ENCODE peak calls at places on chromosomes 5 and 9, in eight cellular contexts. One of them, this sample, is unnamed.

GRCh38 chr5:163696270-163696887 is 191.0 kb downstream of the MAT2B start:
- DNase-seq in HCT116: peak; percentile 19
- DNase-seq in ovary: no peak
- DNase-seq in WTC11: peak; percentile 53
- DNase-seq in Peyer's patch: peak; percentile 52
- DNase-seq in lower lobe of right lung: no peak
- DNase-seq in OCI-LY7: peak; percentile 54
- DNase-seq in fibroblast of lung: peak; percentile 91
- DNase-seq in this sample: no peak

GRCh38 chr9:11149065-11149464 is 536.3 kb upstream of the PTPRD start:
- DNase-seq in lower lobe of right lung: no peak
- DNase-seq in ovary: no peak
- DNase-seq in Peyer's patch: no peak
- DNase-seq in HCT116: no peak
- DNase-seq in fibroblast of lung: no peak
- DNase-seq in OCI-LY7: no peak
- DNase-seq in WTC11: peak; percentile 68
- DNase-seq in this sample: no peak

GRCh38 chr9:134661791-134662142 is 20.2 kb downstream of the COL5A1 start:
- DNase-seq in WTC11: no peak
- DNase-seq in HCT116: no peak
- DNase-seq in lower lobe of right lung: no peak
- DNase-seq in ovary: peak; percentile 50
- DNase-seq in fibroblast of lung: no peak
- DNase-seq in OCI-LY7: no peak
- DNase-seq in Peyer's patch: no peak
- DNase-seq in this sample: no peak

GRCh38 chr9:128055222-128056040 is 11.7 kb downstream of the NAIF1 start:
- DNase-seq in Peyer's patch: no peak
- DNase-seq in HCT116: no peak
- DNase-seq in fibroblast of lung: peak; percentile 93
- DNase-seq in WTC11: no peak
- DNase-seq in ovary: peak; percentile 69
- DNase-seq in lower lobe of right lung: peak; percentile 78
- DNase-seq in OCI-LY7: no peak
- DNase-seq in this sample: no peak

GRCh38 chr9:16329699-16330113 is 540.8 kb downstream of the BNC2 start:
- DNase-seq in Peyer's patch: peak; percentile 45
- DNase-seq in fibroblast of lung: peak; percentile 50
- DNase-seq in lower lobe of right lung: no peak
- DNase-seq in HCT116: no peak
- DNase-seq in WTC11: no peak
- DNase-seq in OCI-LY7: no peak
- DNase-seq in ovary: peak; percentile 71
- DNase-seq in this sample: no peak

GRCh38 chr9:115444941-115445340 is 327.0 kb upstream of the TNC start:
- DNase-seq in HCT116: no peak
- DNase-seq in OCI-LY7: no peak
- DNase-seq in ovary: no peak
- DNase-seq in WTC11: no peak
- DNase-seq in fibroblast of lung: peak; percentile 21
- DNase-seq in lower lobe of right lung: no peak
- DNase-seq in Peyer's patch: no peak
- DNase-seq in this sample: no peak

GRCh38 chr5:170565077-170565476 is 61.3 kb downstream of the KCNIP1 start:
- DNase-seq in fibroblast of lung: no peak
- DNase-seq in WTC11: no peak
- DNase-seq in lower lobe of right lung: no peak
- DNase-seq in ovary: no peak
- DNase-seq in Peyer's patch: no peak
- DNase-seq in HCT116: no peak
- DNase-seq in OCI-LY7: no peak
- DNase-seq in this sample: no peak

GRCh38 chr5:60811105-60811504 is 33.0 kb downstream of the ELOVL7 start:
- DNase-seq in lower lobe of right lung: no peak
- DNase-seq in WTC11: no peak
- DNase-seq in ovary: no peak
- DNase-seq in Peyer's patch: no peak
- DNase-seq in fibroblast of lung: no peak
- DNase-seq in HCT116: no peak
- DNase-seq in OCI-LY7: no peak
- DNase-seq in this sample: no peak

GRCh38 chr5:180313677-180314076 is 21.8 kb upstream of the MAPK9 start:
- DNase-seq in Peyer's patch: no peak
- DNase-seq in OCI-LY7: no peak
- DNase-seq in fibroblast of lung: peak; percentile 50
- DNase-seq in lower lobe of right lung: peak; percentile 88
- DNase-seq in ovary: no peak
- DNase-seq in HCT116: no peak
- DNase-seq in WTC11: peak; percentile 69
- DNase-seq in this sample: peak; percentile 57

GRCh38 chr5:142650060-142650459 is 35.8 kb downstream of the FGF1 start:
- DNase-seq in HCT116: no peak
- DNase-seq in WTC11: no peak
- DNase-seq in ovary: no peak
- DNase-seq in fibroblast of lung: no peak
- DNase-seq in lower lobe of right lung: no peak
- DNase-seq in OCI-LY7: no peak
- DNase-seq in Peyer's patch: no peak
- DNase-seq in this sample: no peak

GRCh38 chr5:171158581-171158980 is 150.5 kb upstream of the TLX3 start:
- DNase-seq in lower lobe of right lung: no peak
- DNase-seq in WTC11: no peak
- DNase-seq in fibroblast of lung: no peak
- DNase-seq in OCI-LY7: no peak
- DNase-seq in Peyer's patch: no peak
- DNase-seq in HCT116: no peak
- DNase-seq in ovary: no peak
- DNase-seq in this sample: no peak

GRCh38 chr5:150213530-150213929 is 23.7 kb downstream of the SLC6A7 start:
- DNase-seq in ovary: no peak
- DNase-seq in lower lobe of right lung: no peak
- DNase-seq in OCI-LY7: no peak
- DNase-seq in HCT116: no peak
- DNase-seq in fibroblast of lung: peak; percentile 58
- DNase-seq in Peyer's patch: no peak
- DNase-seq in WTC11: no peak
- DNase-seq in this sample: no peak

GRCh38 chr9:92440751-92441046 is 16.4 kb upstream of the OMD start:
- DNase-seq in OCI-LY7: no peak
- DNase-seq in fibroblast of lung: no peak
- DNase-seq in Peyer's patch: no peak
- DNase-seq in WTC11: no peak
- DNase-seq in ovary: no peak
- DNase-seq in lower lobe of right lung: no peak
- DNase-seq in HCT116: no peak
- DNase-seq in this sample: no peak

GRCh38 chr5:42824347-42824976 is 12.8 kb upstream of the SELENOP start:
- DNase-seq in Peyer's patch: no peak
- DNase-seq in lower lobe of right lung: no peak
- DNase-seq in HCT116: no peak
- DNase-seq in WTC11: no peak
- DNase-seq in ovary: no peak
- DNase-seq in fibroblast of lung: no peak
- DNase-seq in OCI-LY7: no peak
- DNase-seq in this sample: no peak

GRCh38 chr5:50766042-50766441 is 99.6 kb downstream of the PARP8 start:
- DNase-seq in HCT116: no peak
- DNase-seq in Peyer's patch: no peak
- DNase-seq in WTC11: no peak
- DNase-seq in lower lobe of right lung: no peak
- DNase-seq in fibroblast of lung: no peak
- DNase-seq in ovary: no peak
- DNase-seq in OCI-LY7: no peak
- DNase-seq in this sample: no peak

GRCh38 chr9:33924978-33925797 is 108.2 kb downstream of the UBE2R2 start:
- DNase-seq in Peyer's patch: no peak
- DNase-seq in OCI-LY7: peak; percentile 76
- DNase-seq in ovary: peak; percentile 62
- DNase-seq in lower lobe of right lung: no peak
- DNase-seq in fibroblast of lung: peak; percentile 62
- DNase-seq in HCT116: peak; percentile 16
- DNase-seq in WTC11: peak; percentile 69
- DNase-seq in this sample: no peak

GRCh38 chr5:59874675-59875074 is 18.9 kb downstream of the PDE4D start:
- DNase-seq in WTC11: no peak
- DNase-seq in OCI-LY7: no peak
- DNase-seq in Peyer's patch: no peak
- DNase-seq in HCT116: no peak
- DNase-seq in ovary: no peak
- DNase-seq in lower lobe of right lung: no peak
- DNase-seq in fibroblast of lung: no peak
- DNase-seq in this sample: no peak

GRCh38 chr5:151037561-151038291 is 17.3 kb downstream of the GPX3 start:
- DNase-seq in WTC11: no peak
- DNase-seq in Peyer's patch: no peak
- DNase-seq in fibroblast of lung: peak; percentile 87
- DNase-seq in lower lobe of right lung: no peak
- DNase-seq in OCI-LY7: no peak
- DNase-seq in ovary: peak; percentile 79
- DNase-seq in HCT116: no peak
- DNase-seq in this sample: no peak

GRCh38 chr5:56918054-56918453 is 8.7 kb downstream of the SETD9 start:
- DNase-seq in fibroblast of lung: no peak
- DNase-seq in OCI-LY7: no peak
- DNase-seq in WTC11: peak; percentile 15
- DNase-seq in HCT116: no peak
- DNase-seq in Peyer's patch: no peak
- DNase-seq in ovary: no peak
- DNase-seq in lower lobe of right lung: no peak
- DNase-seq in this sample: no peak

GRCh38 chr5:114362977-114363721 is 1.3 kb downstream of the KCNN2 start:
- DNase-seq in WTC11: no peak
- DNase-seq in lower lobe of right lung: no peak
- DNase-seq in OCI-LY7: no peak
- DNase-seq in fibroblast of lung: peak; percentile 44
- DNase-seq in HCT116: no peak
- DNase-seq in ovary: no peak
- DNase-seq in Peyer's patch: no peak
- DNase-seq in this sample: no peak

GRCh38 chr5:114360816-114361723 is 800 bp upstream of the KCNN2 start:
- DNase-seq in WTC11: peak; percentile 89
- DNase-seq in fibroblast of lung: peak; percentile 45
- DNase-seq in lower lobe of right lung: no peak
- DNase-seq in HCT116: no peak
- DNase-seq in OCI-LY7: no peak
- DNase-seq in ovary: no peak
- DNase-seq in Peyer's patch: no peak
- DNase-seq in this sample: no peak

GRCh38 chr5:114360362-114360761 is 1.5 kb upstream of the KCNN2 start:
- DNase-seq in WTC11: no peak
- DNase-seq in Peyer's patch: no peak
- DNase-seq in ovary: no peak
- DNase-seq in lower lobe of right lung: no peak
- DNase-seq in fibroblast of lung: peak; percentile 9
- DNase-seq in OCI-LY7: no peak
- DNase-seq in HCT116: no peak
- DNase-seq in this sample: no peak

GRCh38 chr5:114362197-114362976 is 517 bp downstream of the KCNN2 start:
- DNase-seq in fibroblast of lung: peak; percentile 46
- DNase-seq in WTC11: peak; percentile 75
- DNase-seq in OCI-LY7: no peak
- DNase-seq in ovary: no peak
- DNase-seq in HCT116: no peak
- DNase-seq in lower lobe of right lung: peak; percentile 43
- DNase-seq in Peyer's patch: no peak
- DNase-seq in this sample: no peak

DNA sequence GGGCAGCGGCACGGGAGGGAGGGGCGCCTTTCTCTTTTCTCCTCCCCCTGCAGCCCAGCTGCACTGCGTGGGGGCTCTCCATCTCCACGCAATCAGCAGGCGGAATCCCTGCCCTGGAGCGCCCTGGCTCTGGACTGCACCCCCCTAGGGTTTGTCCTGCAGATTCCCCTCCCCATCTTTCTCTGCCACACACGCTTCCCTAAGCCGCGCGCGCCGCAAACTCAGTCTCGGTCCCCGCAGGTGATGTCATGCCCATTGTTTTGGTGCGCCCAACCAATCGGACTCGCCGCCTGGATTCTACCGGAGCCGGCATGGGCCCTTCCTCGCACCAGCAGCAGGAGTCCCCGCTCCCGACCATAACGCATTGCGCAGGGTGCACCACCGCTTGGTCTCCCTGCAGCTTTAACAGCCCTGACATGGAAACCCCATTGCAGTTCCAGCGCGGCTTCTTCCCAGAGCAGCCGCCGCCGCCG is at the start of gene KCNN2:
- DNase-seq in OCI-LY7: no peak
- DNase-seq in lower lobe of right lung: peak; percentile 69
- DNase-seq in HCT116: no peak
- DNase-seq in fibroblast of lung: peak; percentile 93
- DNase-seq in WTC11: peak; percentile 90
- DNase-seq in Peyer's patch: peak; percentile 58
- DNase-seq in ovary: peak; percentile 42
- DNase-seq in this sample: no peak
- TF ChIP-seq CTCF in OCI-LY7: no peak
- TF ChIP-seq CTCF in lower lobe of right lung: no peak
- TF ChIP-seq CTCF in HCT116: no peak
- TF ChIP-seq CTCF in fibroblast of lung: no peak
- TF ChIP-seq CTCF in WTC11: no peak
- TF ChIP-seq CTCF in Peyer's patch: no peak
- TF ChIP-seq CTCF in ovary: no peak
- TF ChIP-seq CTCF in this sample: no peak

GRCh38 chr5:139872052-139872766 is 76.6 kb downstream of the PSD2 start:
- DNase-seq in fibroblast of lung: no peak
- DNase-seq in OCI-LY7: no peak
- DNase-seq in Peyer's patch: no peak
- DNase-seq in ovary: no peak
- DNase-seq in HCT116: no peak
- DNase-seq in lower lobe of right lung: no peak
- DNase-seq in WTC11: peak; percentile 45
- DNase-seq in this sample: no peak
- TF ChIP-seq CTCF in fibroblast of lung: no peak
- TF ChIP-seq CTCF in OCI-LY7: peak; percentile 60
- TF ChIP-seq CTCF in Peyer's patch: no peak
- TF ChIP-seq CTCF in ovary: no peak
- TF ChIP-seq CTCF in HCT116: peak; percentile 46
- TF ChIP-seq CTCF in lower lobe of right lung: no peak
- TF ChIP-seq CTCF in WTC11: peak; percentile 24
- TF ChIP-seq CTCF in this sample: no peak

DNA sequence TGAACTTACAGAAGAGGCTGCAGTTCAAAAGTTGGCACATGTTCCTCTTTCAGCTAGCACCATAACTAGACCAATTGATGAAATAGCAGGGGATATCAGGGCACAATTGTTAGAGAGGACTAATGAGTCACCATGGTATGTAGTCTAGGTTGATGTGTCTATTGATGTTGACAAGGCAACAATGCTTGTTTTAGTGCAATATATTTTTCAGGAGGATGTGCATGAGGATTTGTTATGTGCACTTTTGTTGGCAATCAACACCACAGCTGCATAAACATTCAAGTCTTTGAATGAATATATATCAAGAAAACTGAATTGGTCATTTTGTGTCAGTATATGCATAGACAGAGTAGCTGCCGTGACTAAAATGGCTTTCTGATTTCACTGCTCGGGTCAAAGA is 68.0 kb downstream of the FGF10 start:
- DNase-seq in HCT116: no peak
- DNase-seq in ovary: no peak
- DNase-seq in OCI-LY7: no peak
- DNase-seq in fibroblast of lung: peak; percentile 2
- DNase-seq in WTC11: no peak
- DNase-seq in Peyer's patch: no peak
- DNase-seq in lower lobe of right lung: no peak
- DNase-seq in this sample: no peak
- TF ChIP-seq CTCF in HCT116: no peak
- TF ChIP-seq CTCF in ovary: no peak
- TF ChIP-seq CTCF in OCI-LY7: no peak
- TF ChIP-seq CTCF in fibroblast of lung: no peak
- TF ChIP-seq CTCF in WTC11: no peak
- TF ChIP-seq CTCF in Peyer's patch: no peak
- TF ChIP-seq CTCF in lower lobe of right lung: no peak
- TF ChIP-seq CTCF in this sample: no peak

GRCh38 chr9:94798668-94799067 is 72.2 kb downstream of the AOPEP start:
- DNase-seq in OCI-LY7: no peak
- DNase-seq in fibroblast of lung: no peak
- DNase-seq in lower lobe of right lung: no peak
- DNase-seq in Peyer's patch: no peak
- DNase-seq in HCT116: no peak
- DNase-seq in ovary: no peak
- DNase-seq in WTC11: no peak
- DNase-seq in this sample: no peak
- TF ChIP-seq CTCF in OCI-LY7: no peak
- TF ChIP-seq CTCF in fibroblast of lung: no peak
- TF ChIP-seq CTCF in lower lobe of right lung: no peak
- TF ChIP-seq CTCF in Peyer's patch: no peak
- TF ChIP-seq CTCF in HCT116: no peak
- TF ChIP-seq CTCF in ovary: no peak
- TF ChIP-seq CTCF in WTC11: no peak
- TF ChIP-seq CTCF in this sample: no peak